ENCODE peak calls at places on chromosomes 5 and 9, in seven cellular contexts. G is WTC11, O is AG04450, X is fibroblast of the aortic adventitia, S is lower leg skin, R is neural crest cell, I is A549. H is an unnamed sample.

GRCh38 chr5:132211787-132212186 is 15.9 kb downstream of the P4HA2 start:
- DNase-seq in G (no peak), O (no peak), X (peak; percentile 36), S (no peak), R (no peak), I (no peak), H (no peak)

GRCh38 chr9:114504341-114505186 is 709 bp downstream of the WHRN start:
- DNase-seq in G (peak; percentile 69), O (no peak), X (no peak), S (peak; percentile 90), R (peak; percentile 42), I (peak; percentile 60), H (no peak)

GRCh38 chr9:36961568-36962360 is 72.3 kb downstream of the PAX5 start:
- DNase-seq in G (no peak), O (no peak), X (peak; percentile 13), S (peak; percentile 76), R (no peak), I (no peak), H (no peak)

GRCh38 chr9:109919736-109920408 is 139.9 kb downstream of the PALM2AKAP2 start:
- DNase-seq in G (no peak), O (no peak), X (no peak), S (no peak), R (no peak), I (no peak), H (no peak)

GRCh38 chr5:15587941-15588340 is 88.0 kb downstream of the FBXL7 start:
- DNase-seq in G (no peak), O (no peak), X (peak; percentile 73), S (no peak), R (no peak), I (no peak), H (no peak)

GRCh38 chr5:177604656-177605055 is 4.7 kb downstream of the B4GALT7 start:
- DNase-seq in G (no peak), O (no peak), X (no peak), S (no peak), R (no peak), I (no peak), H (no peak)

GRCh38 chr9:136050266-136050705 is 44.8 kb downstream of the NACC2 start:
- DNase-seq in G (no peak), O (no peak), X (no peak), S (peak; percentile 75), R (no peak), I (no peak), H (no peak)

GRCh38 chr9:124285903-124286291 is 28.1 kb downstream of the NEK6 start:
- DNase-seq in G (no peak), O (peak; percentile 97), X (peak; percentile 97), S (peak; percentile 94), R (no peak), I (peak; percentile 51), H (peak; percentile 39)

GRCh38 chr5:108747111-108748009 is at the start of gene FER:
- DNase-seq in G (no peak), O (no peak), X (peak; percentile 92), S (no peak), R (peak; percentile 2), I (peak; percentile 78), H (no peak)

GRCh38 chr9:133273098-133273497 is 1.9 kb downstream of the ABO start:
- DNase-seq in G (no peak), O (no peak), X (no peak), S (peak; percentile 80), R (no peak), I (no peak), H (no peak)

GRCh38 chr5:143536364-143536763 is 132.9 kb upstream of the NR3C1 start:
- DNase-seq in G (no peak), O (peak; percentile 96), X (peak; percentile 100), S (no peak), R (no peak), I (peak; percentile 77), H (peak; percentile 27)

GRCh38 chr9:135714242-135715055 is 12.5 kb downstream of the KCNT1 start:
- DNase-seq in G (peak; percentile 64), O (no peak), X (no peak), S (no peak), R (peak; percentile 36), I (no peak), H (no peak)

GRCh38 chr5:151150484-151151262 is 6.9 kb downstream of the ANXA6 start:
- DNase-seq in G (no peak), O (no peak), X (peak; percentile 52), S (no peak), R (peak; percentile 16), I (no peak), H (no peak)

GRCh38 chr5:68631884-68632283 is 416.3 kb downstream of the PIK3R1 start:
- DNase-seq in G (no peak), O (no peak), X (no peak), S (no peak), R (no peak), I (no peak), H (no peak)

DNA sequence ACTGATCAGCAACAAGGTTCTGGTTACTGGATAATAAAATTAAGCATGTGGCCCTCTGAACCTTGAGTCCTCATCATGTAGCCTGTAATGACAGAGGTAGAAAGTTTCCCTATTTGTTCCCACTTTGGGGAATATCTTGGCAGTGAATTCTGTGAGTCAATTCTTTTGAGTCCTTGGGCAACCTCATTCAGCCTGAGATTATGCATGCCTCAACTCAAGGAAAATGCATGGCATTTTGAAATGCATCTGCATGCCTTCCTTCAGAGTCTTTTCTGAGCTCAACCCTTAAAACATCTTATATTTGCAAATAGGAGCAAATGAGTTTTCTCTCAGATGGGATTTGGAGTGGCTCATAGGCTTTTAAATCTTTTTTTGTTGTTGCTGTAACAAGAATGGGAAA is 218.1 kb upstream of the CD180 start:
- DNase-seq in G (no peak), O (no peak), X (peak; percentile 70), S (no peak), R (no peak), I (no peak), H (no peak)
- TF ChIP-seq CTCF in G (no peak), O (no peak), X (no peak), S (no peak), R (no peak), I (no peak), H (no peak)

DNA sequence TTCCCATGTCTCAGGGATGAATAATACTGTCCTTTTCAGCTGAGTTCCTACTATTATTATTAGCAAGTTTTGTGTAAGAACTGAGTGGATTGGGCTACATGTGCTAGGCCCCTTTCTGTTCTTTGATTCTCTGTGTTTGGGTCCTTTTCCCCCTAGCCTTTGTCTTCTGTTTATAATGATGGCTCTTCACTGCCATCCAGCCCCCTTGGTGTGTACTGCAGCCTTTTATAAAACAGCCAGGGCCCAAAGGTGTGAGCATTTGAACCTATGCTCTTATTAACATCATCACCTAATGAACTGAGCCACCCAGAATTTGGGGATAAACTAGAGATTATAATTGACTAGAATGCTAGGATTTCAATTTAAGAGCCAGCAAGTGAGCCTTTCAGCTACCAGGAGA is 52.6 kb downstream of the PLAC8L1 start:
- DNase-seq in G (no peak), O (no peak), X (no peak), S (no peak), R (no peak), I (no peak), H (no peak)
- TF ChIP-seq CTCF in G (no peak), O (peak; percentile 35), X (peak; percentile 25), S (no peak), R (peak; percentile 54), I (peak; percentile 43), H (no peak)

DNA sequence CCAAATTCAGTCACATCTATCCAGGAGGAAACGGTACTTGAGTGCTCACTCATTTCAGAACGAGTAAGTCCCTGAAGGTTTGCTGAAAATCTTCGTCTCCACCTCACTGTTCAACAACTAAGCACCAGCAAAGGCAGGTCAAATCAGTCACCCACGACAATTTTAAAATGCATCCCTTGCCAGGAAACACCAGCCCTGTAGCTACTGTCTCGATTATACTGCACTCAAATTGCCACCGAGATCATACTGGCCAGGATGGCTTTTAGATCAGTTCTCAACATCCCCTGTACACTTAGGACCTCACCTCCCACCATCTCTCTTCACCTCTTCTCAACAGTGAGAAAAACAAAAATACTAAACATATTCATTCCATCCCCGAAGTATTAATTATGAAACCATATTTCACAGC is 298.6 kb downstream of the AGTPBP1 start:
- DNase-seq in G (no peak), O (no peak), X (no peak), S (no peak), R (no peak), I (no peak), H (no peak)
- TF ChIP-seq CTCF in G (no peak), O (no peak), X (no peak), S (no peak), R (no peak), I (no peak), H (no peak)

DNA sequence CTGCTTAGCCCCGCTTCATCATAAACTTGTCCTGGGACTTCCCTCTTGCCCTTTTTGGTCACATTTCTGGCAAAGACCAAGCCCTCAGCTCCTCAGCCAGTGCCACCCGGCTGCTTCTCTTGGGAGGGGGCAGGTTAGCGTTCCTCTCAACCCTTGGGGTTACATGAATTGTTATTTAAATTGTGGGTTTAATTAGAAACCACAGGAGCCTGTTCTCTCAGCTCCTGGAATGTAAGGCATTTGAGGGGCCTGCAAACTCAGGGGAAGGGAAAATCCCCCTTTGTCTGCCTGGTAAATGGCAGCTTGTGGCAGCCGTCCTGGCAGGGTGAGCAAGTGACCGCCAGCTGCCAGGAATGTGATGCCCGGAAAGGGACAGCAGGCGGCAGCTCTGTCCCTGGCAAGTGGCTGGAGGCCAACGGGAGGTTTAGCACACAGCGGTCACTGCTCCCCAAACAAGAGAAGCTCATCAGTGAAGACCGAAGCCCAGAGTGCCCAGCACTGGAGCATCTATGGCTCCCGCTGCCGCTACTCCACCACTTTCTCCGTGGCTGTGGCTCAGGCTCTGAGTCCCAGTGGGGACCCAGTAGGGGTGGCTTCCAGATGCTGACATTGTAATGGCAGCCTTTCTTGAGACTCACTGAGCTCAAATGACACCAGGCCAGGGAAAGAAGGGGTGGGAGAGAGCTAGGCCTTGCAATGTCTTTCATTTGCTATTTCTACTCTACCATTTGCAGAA is 51.7 kb downstream of the SHB start:
- DNase-seq in G (peak; percentile 85), O (no peak), X (peak; percentile 31), S (no peak), R (peak; percentile 43), I (peak; percentile 73), H (no peak)
- TF ChIP-seq CTCF in G (no peak), O (no peak), X (no peak), S (no peak), R (peak; percentile 49), I (peak; percentile 60), H (no peak)

H was measured in omental fat pad.